ENCODE peak calls at places on chromosomes 11 and 22, in six cellular contexts. J is amniotic stem cell, F is OCI-LY7, I is HCT116, T is frontal cortex, M is fibroblast of lung. H is an unnamed sample.

GRCh38 chr22:22546490-22546889 is 12.6 kb downstream of the PRAME start:
- DNase-seq in I (no peak), F (no peak), M (no peak), T (no peak), J (no peak), H (no peak)

GRCh38 chr22:17922925-17923898 is 101.1 kb downstream of the MICAL3 start:
- DNase-seq in I (no peak), J (peak), M (peak), F (no peak), T (no peak), H (peak)

GRCh38 chr11:70603064-70603755 is 204.9 kb downstream of the CTTN start:
- DNase-seq in T (no peak), F (no peak), I (no peak), M (no peak), J (no peak), H (no peak)

GRCh38 chr11:37907461-37908223 is 1309.6 kb upstream of the RAG2 start:
- DNase-seq in M (no peak), I (no peak), T (no peak), F (no peak), J (no peak), H (no peak)

GRCh38 chr22:25478573-25478972 is 85.9 kb upstream of the GRK3 start:
- DNase-seq in I (no peak), F (no peak), M (no peak), J (no peak), T (no peak), H (no peak)

GRCh38 chr11:75728992-75729391 is 11.4 kb downstream of the MOGAT2 start:
- DNase-seq in I (no peak), J (no peak), M (no peak), F (no peak), T (no peak), H (no peak)

GRCh38 chr11:104918113-104918824 is 20.0 kb upstream of the CASP12 start:
- DNase-seq in F (no peak), J (peak), M (peak), I (no peak), T (no peak), H (no peak)

GRCh38 chr22:41952713-41953112 is 763 bp downstream of the SMIM45 start:
- DNase-seq in M (no peak), I (no peak), F (no peak), T (no peak), J (no peak), H (no peak)

GRCh38 chr22:49975543-49976389 is 15.2 kb downstream of the PIM3 start:
- DNase-seq in I (no peak), T (no peak), F (no peak), M (peak), J (no peak), H (peak)

GRCh38 chr11:33665666-33666065 is 35.0 kb downstream of the C11orf91 start:
- DNase-seq in M (no peak), F (no peak), J (no peak), T (no peak), I (no peak), H (no peak)

GRCh38 chr22:37488337-37489135 is 2.4 kb upstream of the MFNG start:
- DNase-seq in I (no peak), M (no peak), J (no peak), T (no peak), F (no peak), H (no peak)

GRCh38 chr11:110092577-110093406 is at the start of gene ZC3H12C:
- DNase-seq in I (peak), T (peak), F (no peak), J (peak), M (peak), H (peak)

GRCh38 chr11:116642902-116643301 is 129.9 kb downstream of the BUD13 start:
- DNase-seq in M (no peak), I (no peak), F (no peak), J (no peak), T (no peak), H (no peak)

GRCh38 chr11:103649401-103649895 is 387.0 kb upstream of the DDI1 start:
- DNase-seq in M (no peak), F (no peak), J (no peak), I (no peak), T (no peak), H (no peak)

GRCh38 chr11:62804310-62805043 is 763 bp downstream of the NXF1 start:
- DNase-seq in I (no peak), F (peak), M (peak), T (no peak), J (no peak), H (no peak)

GRCh38 chr11:122101625-122102291 is 14.3 kb downstream of the BLID start:
- DNase-seq in F (no peak), J (peak), I (no peak), M (peak), T (peak), H (no peak)

GRCh38 chr11:2541321-2541680 is 96.5 kb downstream of the KCNQ1 start:
- DNase-seq in M (no peak), I (no peak), J (no peak), F (no peak), T (no peak), H (no peak)

GRCh38 chr11:62544521-62545436 is 1.8 kb downstream of the AHNAK start:
- DNase-seq in I (no peak), M (peak), F (no peak), J (no peak), T (no peak), H (no peak)

GRCh38 chr11:113487622-113488021 is 12.4 kb upstream of the DRD2 start:
- DNase-seq in F (no peak), I (no peak), M (no peak), J (no peak), T (no peak), H (no peak)

GRCh38 chr22:32042924-32043323 is at the start of gene SLC5A1:
- DNase-seq in J (no peak), F (no peak), M (no peak), T (no peak), I (no peak), H (no peak)

GRCh38 chr11:18588297-18589252 is at the start of gene UEVLD:
- DNase-seq in M (peak), T (peak), F (peak), I (peak), J (peak), H (peak)

GRCh38 chr11:6992457-6993431 is 27.4 kb downstream of the ZNF214 start:
- DNase-seq in T (no peak), I (no peak), M (peak), J (no peak), F (no peak), H (no peak)

GRCh38 chr11:46659908-46660307 is 40.5 kb downstream of the ARHGAP1 start:
- DNase-seq in T (no peak), M (peak), I (no peak), J (no peak), F (no peak), H (no peak)

GRCh38 chr11:10990160-10990559 is 132.3 kb upstream of the ZBED5 start:
- DNase-seq in M (no peak), F (no peak), J (no peak), T (no peak), I (no peak), H (no peak)

GRCh38 chr22:17121235-17122195 is at the start of gene TMEM121B:
- DNase-seq in T (peak), M (peak), I (no peak), F (no peak), J (no peak), H (no peak)